ENCODE peak calls at places on chromosomes 4 and X, in seven cellular contexts. X is lower leg skin; T is cardiac fibroblast; A is activated CD4-positive, CD25-positive, alpha-beta regulatory T cell treated with anti-CD3 and anti-CD28 coated beads, Interleukin-2, amount 50 U/mL, for 72 hours; R is upper lobe of left lung; M is uterus; U is HT1080. L is an unnamed sample.

GRCh38 chr4:2799971-2800690 is 7.2 kb downstream of the SH3BP2 start:
- DNase-seq in R (peak), T (no peak), X (no peak), M (peak), A (peak), U (no peak), L (no peak)

GRCh38 chr4:134144337-134144736 is 57.3 kb downstream of the PABPC4L start:
- DNase-seq in U (no peak), A (no peak), R (no peak), M (no peak), X (no peak), T (no peak), L (no peak)

GRCh38 chr4:163072222-163072621 is 94.5 kb downstream of the NAF1 start:
- DNase-seq in U (peak), T (no peak), M (no peak), A (no peak), R (no peak), X (no peak), L (no peak)

GRCh38 chr4:185965456-185966384 is 103.2 kb upstream of the TLR3 start:
- DNase-seq in R (no peak), M (no peak), U (no peak), X (no peak), A (no peak), T (no peak), L (no peak)

GRCh38 chrX:13219990-13220764 is 99.7 kb downstream of the ATXN3L start:
- DNase-seq in M (no peak), U (no peak), T (no peak), R (no peak), A (no peak), X (no peak), L (no peak)

GRCh38 chr4:52028970-52029369 is 8.8 kb upstream of the LRRC66 start:
- DNase-seq in U (peak), A (no peak), X (no peak), T (peak), M (no peak), R (no peak), L (no peak)

GRCh38 chrX:22389544-22390243 is 117.0 kb downstream of the CBLL2 start:
- DNase-seq in M (peak), A (no peak), U (peak), X (no peak), R (no peak), T (peak), L (no peak)

GRCh38 chrX:104351173-104351769 is 96.5 kb upstream of the ESX1 start:
- DNase-seq in M (no peak), T (peak), X (no peak), R (no peak), U (peak), A (no peak), L (no peak)

GRCh38 chrX:18377802-18378201 is 23.3 kb upstream of the SCML2 start:
- DNase-seq in A (no peak), X (no peak), R (no peak), T (peak), U (peak), M (no peak), L (no peak)

GRCh38 chrX:23333842-23334535 is 660 bp upstream of the PTCHD1 start:
- DNase-seq in X (no peak), A (no peak), U (no peak), M (peak), T (no peak), R (no peak), L (peak)

GRCh38 chr4:111027526-111027925 is 404.6 kb upstream of the PITX2 start:
- DNase-seq in M (no peak), X (no peak), T (no peak), U (peak), A (no peak), R (no peak), L (no peak)

GRCh38 chr4:185839770-185840169 is 27.8 kb upstream of the SORBS2 start:
- DNase-seq in R (no peak), T (peak), X (no peak), M (no peak), U (no peak), A (no peak), L (no peak)

GRCh38 chr4:184400375-184400870 is 73.9 kb downstream of the IRF2 start:
- DNase-seq in M (no peak), T (peak), U (peak), A (no peak), R (no peak), X (no peak), L (no peak)

GRCh38 chr4:1082215-1083182 is 30.9 kb downstream of the RNF212 start:
- DNase-seq in U (peak), M (no peak), T (peak), A (no peak), X (peak), R (peak), L (peak)

GRCh38 chr4:84878090-84878489 is 88.4 kb downstream of the WDFY3 start:
- DNase-seq in A (no peak), M (no peak), X (peak), R (no peak), U (peak), T (peak), L (no peak)

GRCh38 chrX:153411255-153411987 is at the start of gene ZFP92:
- DNase-seq in X (no peak), T (peak), M (no peak), U (no peak), A (peak), R (peak), L (no peak)

GRCh38 chr4:992297-993110 is 700 bp downstream of the SLC26A1 start:
- DNase-seq in M (no peak), T (no peak), U (no peak), A (no peak), R (peak), X (no peak), L (no peak)

GRCh38 chr4:173211838-173212237 is 43.2 kb downstream of the GALNT7 start:
- DNase-seq in M (no peak), R (no peak), T (peak), A (no peak), X (no peak), U (peak), L (no peak)

GRCh38 chr4:40916880-40917279 is 167.1 kb downstream of the NSUN7 start:
- DNase-seq in X (no peak), A (no peak), U (peak), M (no peak), R (peak), T (peak), L (peak)

GRCh38 chr4:100312615-100313355 is 122.5 kb upstream of the DDIT4L start:
- DNase-seq in U (no peak), A (no peak), M (no peak), X (no peak), R (no peak), T (no peak), L (no peak)

GRCh38 chr4:3767569-3768288 is 1.5 kb downstream of the ADRA2C start:
- DNase-seq in A (no peak), T (no peak), R (no peak), U (no peak), M (no peak), X (no peak), L (no peak)